ENCODE peak calls at places on chromosomes 1 and 21, in six cellular contexts. E is posterior cingulate gyrus; J is stimulated activated CD8-positive, alpha-beta memory T cell treated with anti-CD3 and anti-CD28 coated beads, Interleukin-15, amount 100 ng/mL, for 48 hours; D is anterior cingulate cortex; M is stimulated activated naive CD8-positive, alpha-beta T cell treated with anti-CD3 and anti-CD28 coated beads, Interleukin-15, amount 100 ng/mL, for 72 hours; H is stimulated activated CD4-positive, alpha-beta T cell treated with anti-CD3 and anti-CD28 coated beads, Interleukin-1b, Interleukin-23, amount 100 ng/mL, for 1 hour. N is an unnamed sample.

GRCh38 chr1:113429461-113430153 is 39.3 kb downstream of the MAGI3 start:
- DNase-seq in E (no peak), J (no peak), D (no peak), M (no peak), H (no peak), N (no peak)

GRCh38 chr21:45529785-45530422 is 12.3 kb downstream of the SLC19A1 start:
- DNase-seq in E (no peak), J (no peak), D (no peak), M (no peak), H (no peak), N (no peak)

GRCh38 chr21:33238146-33238545 is 8.4 kb downstream of the IFNAR2 start:
- DNase-seq in E (no peak), J (no peak), D (no peak), M (peak), H (no peak), N (no peak)

GRCh38 chr1:154999651-155000474 is 2.7 kb upstream of the ZBTB7B start:
- DNase-seq in E (no peak), J (peak), D (no peak), M (peak), H (peak), N (no peak)

GRCh38 chr1:41776896-41777431 is 141.8 kb downstream of the HIVEP3 start:
- DNase-seq in E (peak), J (no peak), D (peak), M (no peak), H (no peak), N (peak)

GRCh38 chr21:25453524-25453923 is 153.8 kb downstream of the MRPL39 start:
- DNase-seq in E (no peak), J (no peak), D (no peak), M (no peak), H (no peak), N (no peak)

GRCh38 chr1:177645491-177645890 is 324.4 kb downstream of the SEC16B start:
- DNase-seq in E (no peak), J (no peak), D (no peak), M (no peak), H (no peak), N (no peak)

GRCh38 chr1:3688356-3688755 is 36.0 kb downstream of the TP73 start:
- DNase-seq in E (no peak), J (no peak), D (no peak), M (no peak), H (no peak), N (no peak)

GRCh38 chr1:2978691-2979190 is 42.5 kb upstream of the ACTRT2 start:
- DNase-seq in E (no peak), J (no peak), D (no peak), M (peak), H (no peak), N (no peak)

GRCh38 chr1:169072945-169073725 is 33.4 kb upstream of the ATP1B1 start:
- DNase-seq in E (no peak), J (no peak), D (no peak), M (no peak), H (no peak), N (no peak)

GRCh38 chr1:225146478-225146877 is 217.0 kb downstream of the DNAH14 start:
- DNase-seq in E (no peak), J (no peak), D (no peak), M (no peak), H (no peak), N (no peak)

GRCh38 chr1:15465674-15466073 is 9.1 kb downstream of the CELA2A start:
- DNase-seq in E (no peak), J (no peak), D (no peak), M (no peak), H (no peak), N (no peak)

GRCh38 chr1:93616221-93616995 is 65.2 kb downstream of the BCAR3 start:
- DNase-seq in E (no peak), J (no peak), D (no peak), M (no peak), H (no peak), N (no peak)

GRCh38 chr21:34511154-34511553 is 856 bp downstream of the KCNE1 start:
- DNase-seq in E (no peak), J (no peak), D (no peak), M (no peak), H (no peak), N (no peak)

GRCh38 chr1:156709743-156710489 is 4.5 kb upstream of the CRABP2 start:
- DNase-seq in E (peak), J (no peak), D (peak), M (no peak), H (no peak), N (peak)

GRCh38 chr1:218584418-218585155 is 239.5 kb downstream of the TGFB2 start:
- DNase-seq in E (no peak), J (no peak), D (no peak), M (no peak), H (no peak), N (no peak)

GRCh38 chr1:6350416-6351088 is 43.0 kb downstream of the ACOT7 start:
- DNase-seq in E (peak), J (no peak), D (peak), M (no peak), H (no peak), N (peak)

GRCh38 chr1:18480315-18481189 is at the start of gene KLHDC7A:
- DNase-seq in E (no peak), J (no peak), D (no peak), M (no peak), H (no peak), N (peak)

GRCh38 chr1:185193756-185194155 is 36.8 kb downstream of the SWT1 start:
- DNase-seq in E (no peak), J (no peak), D (no peak), M (no peak), H (no peak), N (no peak)

GRCh38 chr1:21936366-21937031 is 611 bp downstream of the HSPG2 start:
- DNase-seq in E (no peak), J (no peak), D (no peak), M (no peak), H (no peak), N (no peak)

GRCh38 chr1:54028306-54029251 is 10.6 kb upstream of the LDLRAD1 start:
- DNase-seq in E (no peak), J (no peak), D (no peak), M (no peak), H (no peak), N (no peak)

GRCh38 chr1:23638786-23639241 is 52.8 kb upstream of the RPL11 start:
- DNase-seq in E (no peak), J (no peak), D (no peak), M (no peak), H (no peak), N (no peak)

GRCh38 chr21:29022141-29022540 is 2.3 kb upstream of the USP16 start:
- DNase-seq in E (no peak), J (no peak), D (no peak), M (peak), H (no peak), N (no peak)

GRCh38 chr1:108113496-108113895 is 86.6 kb downstream of the SLC25A24 start:
- DNase-seq in E (no peak), J (no peak), D (no peak), M (no peak), H (no peak), N (no peak)